ENCODE peak calls at places on chromosome 16, in eight cellular contexts. One of them, this sample, is unnamed.

GRCh38 chr16:8887952-8888560 is 5.9 kb downstream of the LITAFD start:
- DNase-seq in tibial nerve: peak
- DNase-seq in adrenal gland: peak
- DNase-seq in IMR-90: peak
- DNase-seq in ovary: peak
- DNase-seq in K562: no peak
- DNase-seq in body of pancreas: peak
- DNase-seq in prostate gland: peak
- DNase-seq in this sample: no peak

GRCh38 chr16:4298761-4299522 is 16.9 kb upstream of the GLIS2 start:
- DNase-seq in prostate gland: peak
- DNase-seq in adrenal gland: peak
- DNase-seq in ovary: peak
- DNase-seq in K562: peak
- DNase-seq in IMR-90: peak
- DNase-seq in tibial nerve: no peak
- DNase-seq in body of pancreas: peak
- DNase-seq in this sample: peak

GRCh38 chr16:86508947-86509758 is 1.2 kb upstream of the FOXF1 start:
- DNase-seq in IMR-90: peak
- DNase-seq in tibial nerve: no peak
- DNase-seq in K562: no peak
- DNase-seq in prostate gland: no peak
- DNase-seq in body of pancreas: no peak
- DNase-seq in adrenal gland: peak
- DNase-seq in ovary: peak
- DNase-seq in this sample: no peak

GRCh38 chr16:28482026-28482425 is 9.8 kb downstream of the CLN3 start:
- DNase-seq in adrenal gland: no peak
- DNase-seq in tibial nerve: no peak
- DNase-seq in ovary: no peak
- DNase-seq in body of pancreas: no peak
- DNase-seq in prostate gland: no peak
- DNase-seq in IMR-90: no peak
- DNase-seq in K562: no peak
- DNase-seq in this sample: no peak

GRCh38 chr16:83513006-83513755 is 294.6 kb upstream of the HSBP1 start:
- DNase-seq in body of pancreas: no peak
- DNase-seq in ovary: no peak
- DNase-seq in IMR-90: peak
- DNase-seq in K562: no peak
- DNase-seq in prostate gland: no peak
- DNase-seq in tibial nerve: no peak
- DNase-seq in adrenal gland: no peak
- DNase-seq in this sample: no peak

GRCh38 chr16:12113581-12114375 is 137.2 kb downstream of the SNX29 start:
- DNase-seq in ovary: peak
- DNase-seq in prostate gland: no peak
- DNase-seq in adrenal gland: no peak
- DNase-seq in tibial nerve: no peak
- DNase-seq in IMR-90: no peak
- DNase-seq in K562: no peak
- DNase-seq in body of pancreas: no peak
- DNase-seq in this sample: no peak

GRCh38 chr16:3131755-3132377 is 3.0 kb upstream of the ZNF213 start:
- DNase-seq in K562: peak
- DNase-seq in adrenal gland: peak
- DNase-seq in tibial nerve: no peak
- DNase-seq in ovary: no peak
- DNase-seq in IMR-90: peak
- DNase-seq in body of pancreas: peak
- DNase-seq in prostate gland: no peak
- DNase-seq in this sample: no peak

GRCh38 chr16:90016339-90016950 is 2.8 kb downstream of the DBNDD1 start:
- DNase-seq in body of pancreas: no peak
- DNase-seq in K562: no peak
- DNase-seq in IMR-90: no peak
- DNase-seq in prostate gland: no peak
- DNase-seq in tibial nerve: no peak
- DNase-seq in adrenal gland: no peak
- DNase-seq in ovary: no peak
- DNase-seq in this sample: no peak

GRCh38 chr16:26214694-26215093 is 522.9 kb downstream of the HS3ST4 start:
- DNase-seq in prostate gland: no peak
- DNase-seq in body of pancreas: no peak
- DNase-seq in K562: no peak
- DNase-seq in IMR-90: no peak
- DNase-seq in adrenal gland: peak
- DNase-seq in ovary: no peak
- DNase-seq in tibial nerve: no peak
- DNase-seq in this sample: no peak

GRCh38 chr16:9270424-9270823 is 179.0 kb downstream of the HAPSTR1 start:
- DNase-seq in adrenal gland: no peak
- DNase-seq in prostate gland: no peak
- DNase-seq in body of pancreas: peak
- DNase-seq in K562: no peak
- DNase-seq in ovary: no peak
- DNase-seq in tibial nerve: no peak
- DNase-seq in IMR-90: no peak
- DNase-seq in this sample: no peak

GRCh38 chr16:5862103-5863003 is 764.8 kb upstream of the EEF2KMT start:
- DNase-seq in IMR-90: no peak
- DNase-seq in K562: no peak
- DNase-seq in prostate gland: no peak
- DNase-seq in tibial nerve: no peak
- DNase-seq in ovary: no peak
- DNase-seq in adrenal gland: no peak
- DNase-seq in body of pancreas: no peak
- DNase-seq in this sample: no peak

GRCh38 chr16:64089697-64090096 is 1032.2 kb downstream of the CDH11 start:
- DNase-seq in adrenal gland: no peak
- DNase-seq in tibial nerve: no peak
- DNase-seq in body of pancreas: no peak
- DNase-seq in IMR-90: peak
- DNase-seq in ovary: no peak
- DNase-seq in K562: no peak
- DNase-seq in prostate gland: no peak
- DNase-seq in this sample: no peak

GRCh38 chr16:23877107-23878070 is 41.6 kb downstream of the PRKCB start:
- DNase-seq in prostate gland: no peak
- DNase-seq in tibial nerve: no peak
- DNase-seq in body of pancreas: no peak
- DNase-seq in IMR-90: no peak
- DNase-seq in adrenal gland: no peak
- DNase-seq in ovary: no peak
- DNase-seq in K562: no peak
- DNase-seq in this sample: no peak

GRCh38 chr16:88924834-88925539 is 52.0 kb downstream of the CBFA2T3 start:
- DNase-seq in IMR-90: peak
- DNase-seq in tibial nerve: no peak
- DNase-seq in ovary: no peak
- DNase-seq in body of pancreas: peak
- DNase-seq in prostate gland: no peak
- DNase-seq in adrenal gland: peak
- DNase-seq in K562: peak
- DNase-seq in this sample: no peak
- TF ChIP-seq CTCF in IMR-90: peak
- TF ChIP-seq CTCF in tibial nerve: no peak
- TF ChIP-seq CTCF in ovary: no peak
- TF ChIP-seq CTCF in body of pancreas: peak
- TF ChIP-seq CTCF in prostate gland: no peak
- TF ChIP-seq CTCF in adrenal gland: peak
- TF ChIP-seq CTCF in K562: peak
- TF ChIP-seq CTCF in this sample: no peak

DNA sequence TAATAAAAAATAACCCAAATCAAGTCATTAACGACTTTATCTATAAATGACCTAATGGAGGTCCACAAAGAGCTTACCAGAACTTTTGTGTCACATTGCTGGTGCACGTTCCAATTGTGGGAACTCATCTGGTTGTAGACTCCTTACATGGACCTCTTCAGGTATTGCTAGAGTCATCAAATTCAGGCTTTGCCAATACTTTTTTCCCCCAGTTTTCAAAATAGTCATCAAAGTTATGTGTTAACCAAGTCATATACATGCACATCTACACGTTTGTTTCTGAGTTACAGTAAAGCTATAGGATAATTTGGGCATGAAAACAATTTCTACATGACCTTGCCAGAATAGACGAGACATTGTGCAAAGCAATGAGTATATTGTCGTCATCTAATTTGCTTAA is 76.2 kb upstream of the ADAMTS18 start:
- DNase-seq in adrenal gland: no peak
- DNase-seq in body of pancreas: no peak
- DNase-seq in K562: no peak
- DNase-seq in prostate gland: no peak
- DNase-seq in tibial nerve: no peak
- DNase-seq in IMR-90: no peak
- DNase-seq in ovary: no peak
- DNase-seq in this sample: no peak
- TF ChIP-seq POLR2A in adrenal gland: no peak
- TF ChIP-seq POLR2A in body of pancreas: no peak
- TF ChIP-seq POLR2A in K562: no peak
- TF ChIP-seq POLR2A in prostate gland: no peak
- TF ChIP-seq POLR2A in tibial nerve: no peak
- TF ChIP-seq POLR2A in IMR-90: no peak
- TF ChIP-seq POLR2A in ovary: no peak
- TF ChIP-seq POLR2A in this sample: no peak

GRCh38 chr16:30914849-30915248 is 8.5 kb upstream of the FBXL19 start:
- DNase-seq in tibial nerve: no peak
- DNase-seq in K562: no peak
- DNase-seq in prostate gland: no peak
- DNase-seq in ovary: no peak
- DNase-seq in body of pancreas: no peak
- DNase-seq in IMR-90: no peak
- DNase-seq in adrenal gland: no peak
- DNase-seq in this sample: no peak

GRCh38 chr16:30912794-30913412 is 10.5 kb upstream of the FBXL19 start:
- DNase-seq in prostate gland: no peak
- DNase-seq in adrenal gland: no peak
- DNase-seq in K562: no peak
- DNase-seq in IMR-90: no peak
- DNase-seq in body of pancreas: no peak
- DNase-seq in ovary: no peak
- DNase-seq in tibial nerve: no peak
- DNase-seq in this sample: no peak

GRCh38 chr16:30907064-30907463 is 10.7 kb downstream of the CTF1 start:
- DNase-seq in ovary: no peak
- DNase-seq in body of pancreas: no peak
- DNase-seq in IMR-90: no peak
- DNase-seq in tibial nerve: no peak
- DNase-seq in prostate gland: no peak
- DNase-seq in adrenal gland: no peak
- DNase-seq in K562: no peak
- DNase-seq in this sample: no peak

GRCh38 chr16:30910427-30911029 is 12.8 kb upstream of the FBXL19 start:
- DNase-seq in adrenal gland: no peak
- DNase-seq in tibial nerve: no peak
- DNase-seq in ovary: no peak
- DNase-seq in body of pancreas: no peak
- DNase-seq in K562: no peak
- DNase-seq in prostate gland: no peak
- DNase-seq in IMR-90: no peak
- DNase-seq in this sample: no peak
- TF ChIP-seq CTCF in adrenal gland: no peak
- TF ChIP-seq CTCF in tibial nerve: no peak
- TF ChIP-seq CTCF in ovary: no peak
- TF ChIP-seq CTCF in body of pancreas: no peak
- TF ChIP-seq CTCF in K562: no peak
- TF ChIP-seq CTCF in prostate gland: no peak
- TF ChIP-seq CTCF in IMR-90: no peak
- TF ChIP-seq CTCF in this sample: no peak

DNA sequence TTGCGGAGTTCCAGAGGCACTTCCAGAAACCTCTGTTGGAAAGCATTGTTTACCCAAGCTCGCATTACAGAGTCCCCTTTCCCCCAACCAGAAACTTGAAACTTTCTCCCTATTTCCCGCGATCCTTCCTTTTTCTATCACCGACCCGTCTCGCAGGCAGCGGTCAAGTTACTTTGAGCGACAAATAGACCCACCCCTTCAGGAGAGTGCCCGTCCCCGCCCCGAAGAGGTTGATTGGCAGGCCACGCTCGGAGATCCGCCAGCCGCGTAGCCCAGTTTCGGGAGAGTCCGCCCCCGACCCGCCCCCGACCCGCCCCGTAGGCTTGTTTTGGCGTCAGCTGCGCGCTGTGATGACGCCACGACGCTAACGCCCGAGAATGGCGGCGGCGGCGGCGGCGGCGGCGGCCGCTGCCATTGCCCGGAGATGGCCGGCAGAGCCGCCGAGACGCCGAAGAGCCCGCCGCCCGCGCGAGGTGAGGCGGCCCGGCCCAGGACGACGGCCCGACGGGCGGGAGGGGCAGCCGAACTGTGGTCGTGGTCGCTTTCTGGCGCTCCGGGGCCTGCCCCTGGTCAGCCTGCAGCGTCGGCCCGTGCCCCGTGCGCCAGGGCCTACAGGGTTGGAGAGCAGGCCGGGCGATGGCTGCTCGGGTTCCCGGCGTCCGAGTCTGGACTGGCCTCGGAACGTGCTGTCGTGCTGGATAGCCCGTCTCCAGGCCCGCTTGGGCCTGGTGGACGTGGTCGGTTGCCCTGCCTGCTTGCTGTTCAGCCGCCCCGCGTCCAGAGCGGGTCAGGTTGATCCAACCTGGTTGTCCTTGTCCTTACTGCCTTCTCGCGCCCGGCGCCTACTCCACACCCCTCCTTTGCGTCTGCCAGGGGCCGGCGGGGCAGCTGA is at the start of gene PSKH1:
- DNase-seq in K562: peak
- DNase-seq in body of pancreas: peak
- DNase-seq in tibial nerve: peak
- DNase-seq in IMR-90: peak
- DNase-seq in ovary: peak
- DNase-seq in prostate gland: peak
- DNase-seq in adrenal gland: peak
- DNase-seq in this sample: peak
- TF ChIP-seq POLR2A in K562: peak
- TF ChIP-seq POLR2A in body of pancreas: peak
- TF ChIP-seq POLR2A in tibial nerve: peak
- TF ChIP-seq POLR2A in IMR-90: peak
- TF ChIP-seq POLR2A in ovary: peak
- TF ChIP-seq POLR2A in prostate gland: peak
- TF ChIP-seq POLR2A in adrenal gland: peak
- TF ChIP-seq POLR2A in this sample: peak

GRCh38 chr16:85454171-85454883 is 158.8 kb upstream of the GSE1 start:
- DNase-seq in prostate gland: no peak
- DNase-seq in ovary: peak
- DNase-seq in K562: no peak
- DNase-seq in body of pancreas: no peak
- DNase-seq in IMR-90: no peak
- DNase-seq in adrenal gland: no peak
- DNase-seq in tibial nerve: no peak
- DNase-seq in this sample: no peak
- TF ChIP-seq CTCF in prostate gland: no peak
- TF ChIP-seq CTCF in ovary: no peak
- TF ChIP-seq CTCF in K562: peak
- TF ChIP-seq CTCF in body of pancreas: no peak
- TF ChIP-seq CTCF in IMR-90: no peak
- TF ChIP-seq CTCF in adrenal gland: no peak
- TF ChIP-seq CTCF in tibial nerve: no peak
- TF ChIP-seq CTCF in this sample: no peak